ENCODE peak calls at places on chromosome 11, in ten cellular contexts. H, M, Z, V, W, J, C, P, U and S are unnamed samples.

GRCh38 chr11:19693146-19693545 is 19.5 kb upstream of the NAV2 start:
- DNase-seq in J (no peak), P (no peak), V (no peak), Z (no peak), M (no peak), U (no peak), H (no peak), W (no peak), C (no peak), S (no peak)

GRCh38 chr11:90919332-90919731 is 696.5 kb upstream of the CHORDC1 start:
- DNase-seq in U (no peak), Z (no peak), W (no peak), J (no peak), M (no peak), H (no peak), P (no peak), V (no peak), C (no peak), S (no peak)

GRCh38 chr11:17887779-17888178 is 125.1 kb downstream of the SERGEF start:
- DNase-seq in W (no peak), U (no peak), P (peak; percentile 1), J (no peak), M (no peak), Z (no peak), C (no peak), H (no peak), V (peak; percentile 63), S (no peak)

GRCh38 chr11:3904228-3904627 is 48.8 kb downstream of the STIM1 start:
- DNase-seq in W (no peak), V (no peak), U (peak; percentile 66), Z (no peak), M (no peak), C (no peak), J (no peak), P (no peak), H (peak; percentile 85), S (no peak)

GRCh38 chr11:89405629-89406028 is 85.5 kb downstream of the NOX4 start:
- DNase-seq in J (no peak), W (no peak), V (peak; percentile 40), P (no peak), C (no peak), M (peak; percentile 15), U (peak; percentile 26), Z (peak; percentile 6), H (no peak), S (no peak)

GRCh38 chr11:59679347-59679746 is 10.5 kb upstream of the PATL1 start:
- DNase-seq in U (no peak), C (no peak), H (no peak), M (no peak), J (no peak), P (no peak), W (no peak), Z (no peak), V (no peak), S (no peak)

GRCh38 chr11:102081313-102081712 is 28.9 kb upstream of the YAP1 start:
- DNase-seq in J (no peak), H (no peak), Z (no peak), C (no peak), P (no peak), U (no peak), V (no peak), M (no peak), W (no peak), S (no peak)

GRCh38 chr11:65553301-65554001 is 4.7 kb downstream of the LTBP3 start:
- DNase-seq in M (peak; percentile 90), C (peak; percentile 86), Z (no peak), U (no peak), P (no peak), J (no peak), W (no peak), V (peak; percentile 63), H (peak; percentile 79), S (no peak)

GRCh38 chr11:18720811-18721575 is 5.0 kb downstream of the IGSF22 start:
- DNase-seq in Z (peak; percentile 28), J (no peak), V (peak; percentile 94), C (peak; percentile 96), H (peak; percentile 59), M (peak; percentile 84), W (peak; percentile 90), P (peak; percentile 64), U (peak; percentile 33), S (peak; percentile 51)

DNA sequence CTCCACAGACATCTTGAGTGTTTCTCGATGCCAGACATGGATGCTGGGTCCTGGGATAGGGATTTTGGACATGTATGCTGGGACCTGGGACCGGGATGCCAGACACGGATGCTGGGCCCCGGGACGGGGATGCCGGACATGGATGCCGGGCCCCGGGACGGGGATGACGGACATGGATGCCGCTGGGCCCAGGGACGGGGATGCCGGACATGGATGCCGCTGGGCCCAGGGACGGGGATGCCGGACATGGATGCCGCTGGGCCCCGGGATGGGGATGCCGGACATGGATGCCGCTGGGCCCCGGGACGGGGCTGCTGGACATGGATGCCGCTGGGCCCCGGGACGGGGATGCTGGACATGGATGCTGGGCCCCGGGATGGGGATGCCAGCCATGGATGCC is 97.1 kb upstream of the NNMT start:
- DNase-seq in Z (no peak), U (no peak), P (no peak), V (no peak), J (no peak), C (no peak), M (no peak), H (no peak), W (no peak), S (no peak)
- H3K4me1 ChIP-seq in Z (no peaks in the 10 kb centered on the region), U (peaks cover 5% of the 10 kb centered on the region), P (peaks cover 3% of the 10 kb centered on the region), V (peaks cover 43% of the 10 kb centered on the region), J (no peaks in the 10 kb centered on the region), C (no peaks in the 10 kb centered on the region), M (no peaks in the 10 kb centered on the region), H (no peaks in the 10 kb centered on the region), W (peaks cover 28% of the 10 kb centered on the region), S (peaks cover 8% of the 10 kb centered on the region)

DNA sequence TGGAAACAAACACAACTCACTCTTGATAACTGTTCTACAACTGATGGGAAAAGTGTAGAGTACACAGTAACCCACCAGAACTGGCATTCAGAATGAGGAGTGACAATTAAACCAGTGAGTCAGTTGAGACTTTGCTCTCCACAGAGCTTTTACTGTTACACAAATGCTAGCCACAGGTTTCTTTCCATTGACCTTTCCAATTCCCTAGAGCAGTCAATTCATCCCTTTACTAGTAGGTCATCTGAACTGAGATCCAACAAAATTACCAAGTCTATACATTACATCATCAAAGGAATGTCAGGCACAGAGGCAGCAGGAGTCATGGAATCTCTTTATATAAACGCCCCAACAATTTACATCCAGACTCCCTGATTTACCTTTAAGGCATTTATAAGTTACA is 65.9 kb downstream of the PHF21A start:
- DNase-seq in V (peak; percentile 34), J (peak; percentile 80), Z (no peak), H (no peak), C (no peak), P (peak; percentile 76), M (no peak), W (peak; percentile 26), U (no peak), S (peak; percentile 71)
- TF ChIP-seq EZH2 in V (no peak), J (no peak), Z (no peak), H (no peak), C (no peak), P (no peak), M (no peak), W (no peak), U (no peak), S (no peak)

DNA sequence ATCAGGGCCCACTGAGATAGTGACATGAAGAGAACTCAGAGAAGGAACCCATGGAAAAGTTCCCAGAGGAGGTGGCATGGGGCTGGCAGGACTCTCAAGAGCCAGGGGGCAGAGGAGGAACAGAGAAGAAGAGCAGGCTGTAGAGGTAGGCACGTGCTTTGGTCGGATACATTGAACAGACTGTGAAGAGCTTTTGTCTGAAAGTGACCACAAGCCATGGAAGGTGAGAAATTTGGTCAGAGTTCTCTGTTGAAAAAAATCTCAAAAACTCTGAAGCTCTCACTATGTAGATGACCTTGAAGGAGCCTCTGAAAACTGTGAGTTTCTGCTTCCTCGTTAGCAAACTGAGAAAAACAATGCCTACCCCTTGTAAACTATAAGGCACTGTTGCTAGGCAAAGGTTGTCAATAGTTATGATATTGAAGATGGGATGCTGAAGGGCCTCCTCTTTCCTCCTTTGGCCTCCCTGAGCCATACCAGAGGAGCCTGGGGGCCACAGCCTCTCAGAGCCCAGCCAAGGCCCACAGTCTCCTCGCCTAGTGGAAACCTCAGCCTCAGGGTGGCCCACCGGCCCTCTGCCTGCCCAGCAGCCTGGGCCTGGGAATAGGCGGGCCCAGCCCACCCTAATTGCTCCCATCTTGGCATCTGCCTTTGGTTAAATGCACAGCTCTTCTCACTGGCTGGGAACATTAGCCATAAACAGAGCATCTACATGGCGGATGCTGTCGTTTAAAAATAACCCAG is 415.7 kb downstream of the SOX6 start:
- DNase-seq in Z (no peak), U (no peak), V (no peak), J (no peak), P (no peak), W (no peak), H (no peak), M (no peak), C (no peak), S (no peak)
- H3K4me1 ChIP-seq in Z (no peaks in the 10 kb centered on the region), U (no peaks in the 10 kb centered on the region), V (no peaks in the 10 kb centered on the region), J (no peaks in the 10 kb centered on the region), P (peaks cover 2% of the 10 kb centered on the region), W (no peaks in the 10 kb centered on the region), H (no peaks in the 10 kb centered on the region), M (no peaks in the 10 kb centered on the region), C (no peaks in the 10 kb centered on the region), S (no peaks in the 10 kb centered on the region)

DNA sequence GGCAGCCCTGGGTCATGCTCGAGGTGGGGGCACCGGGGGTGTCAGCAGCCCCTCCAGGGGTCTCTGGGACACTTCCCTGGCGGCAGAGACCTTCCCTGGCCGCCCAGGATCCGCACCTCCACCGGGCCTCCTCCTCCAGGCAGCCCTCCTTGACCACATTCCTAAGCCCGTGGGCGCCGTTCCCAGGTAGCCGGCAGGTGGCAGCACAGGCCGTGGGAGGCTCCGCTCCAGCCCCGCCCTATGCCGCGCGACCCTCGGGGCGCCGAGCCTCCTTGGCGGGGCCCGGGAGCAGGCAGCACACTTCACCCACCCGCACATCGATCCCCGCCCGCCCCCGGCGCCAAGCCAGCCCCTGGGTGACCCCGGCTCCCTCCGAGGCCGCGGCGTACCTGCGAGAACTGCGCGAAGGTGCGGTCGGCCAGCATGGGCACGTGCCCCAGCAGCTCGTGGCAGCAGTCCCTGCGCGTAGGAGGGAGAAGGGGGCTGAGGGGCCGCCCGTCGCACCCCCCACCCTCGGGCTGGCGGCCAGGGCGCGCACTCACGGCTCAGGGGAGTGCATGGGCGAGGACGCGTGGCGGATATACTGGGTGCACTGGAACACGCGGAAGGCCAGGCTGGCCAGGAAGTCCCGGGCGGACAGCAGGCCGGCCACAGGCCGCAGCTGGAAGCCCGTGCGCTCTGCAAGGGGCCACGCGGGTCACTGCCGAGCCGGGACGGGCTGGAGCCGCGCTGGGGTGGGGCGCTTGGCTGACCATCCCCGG is 5.3 kb upstream of the INS start:
- DNase-seq in C (peak; percentile 90), P (peak; percentile 9), U (peak; percentile 23), H (no peak), M (no peak), Z (no peak), J (no peak), V (peak; percentile 67), W (peak; percentile 58), S (no peak)
- TF ChIP-seq EZH2 in C (no peak), P (no peak), U (no peak), H (no peak), M (no peak), Z (no peak), J (no peak), V (no peak), W (no peak), S (peak; percentile 56)

GRCh38 chr11:116990811-116991210 is 107.4 kb downstream of the SIK3 start:
- DNase-seq in J (no peak), Z (no peak), W (no peak), C (no peak), V (no peak), P (peak; percentile 15), U (no peak), M (no peak), H (no peak), S (peak; percentile 9)
- H3K4me1 ChIP-seq in J (peaks cover 56% of the 10 kb centered on the region), Z (no peaks in the 10 kb centered on the region), W (peaks cover 42% of the 10 kb centered on the region), C (peaks cover 9% of the 10 kb centered on the region), V (peaks cover 47% of the 10 kb centered on the region), P (peaks cover 18% of the 10 kb centered on the region), U (peaks cover 32% of the 10 kb centered on the region), M (peaks cover 32% of the 10 kb centered on the region), H (peaks cover 24% of the 10 kb centered on the region), S (peaks cover 27% of the 10 kb centered on the region)